ENCODE peak calls at places on chromosomes 6 and 20, in seven cellular contexts. Y is HepG2, D is HCT116, W is H1, H is K562, R is SK-N-SH, S is GM12878. C is an unnamed sample.

GRCh38 chr6:154448448-154449096 is 61.9 kb downstream of the CNKSR3 start:
- DNase-seq in Y (no peak), D (no peak), W (no peak), H (peak; percentile 41), R (peak; percentile 78), S (no peak), C (peak; percentile 9)

GRCh38 chr6:3620937-3621336 is 130.6 kb downstream of the PXDC1 start:
- DNase-seq in Y (no peak), D (no peak), W (no peak), H (no peak), R (no peak), S (no peak), C (no peak)

GRCh38 chr20:5535211-5535756 is 214.9 kb upstream of the SHLD1 start:
- DNase-seq in Y (peak; percentile 78), D (no peak), W (no peak), H (peak; percentile 22), R (no peak), S (no peak), C (no peak)

GRCh38 chr6:131831886-131832285 is 24.1 kb downstream of the ENPP1 start:
- DNase-seq in Y (no peak), D (no peak), W (no peak), H (no peak), R (no peak), S (no peak), C (no peak)

GRCh38 chr20:17645546-17646208 is 36.4 kb downstream of the RRBP1 start:
- DNase-seq in Y (no peak), D (no peak), W (no peak), H (no peak), R (peak; percentile 57), S (no peak), C (no peak)

GRCh38 chr6:142013875-142014495 is 118.7 kb upstream of the GJE1 start:
- DNase-seq in Y (no peak), D (peak; percentile 27), W (no peak), H (no peak), R (no peak), S (no peak), C (no peak)

GRCh38 chr6:146785001-146785585 is 186.3 kb downstream of the ADGB start:
- DNase-seq in Y (peak; percentile 36), D (peak; percentile 56), W (no peak), H (peak; percentile 31), R (peak; percentile 40), S (no peak), C (no peak)

GRCh38 chr6:41157323-41157722 is 3.2 kb upstream of the TREML1 start:
- DNase-seq in Y (no peak), D (no peak), W (peak; percentile 10), H (no peak), R (no peak), S (no peak), C (no peak)

GRCh38 chr20:63926298-63926697 is 29.9 kb downstream of the UCKL1 start:
- DNase-seq in Y (no peak), D (no peak), W (no peak), H (no peak), R (no peak), S (no peak), C (no peak)

GRCh38 chr6:118553132-118553531 is 5.0 kb downstream of the PLN start:
- DNase-seq in Y (no peak), D (no peak), W (no peak), H (no peak), R (no peak), S (no peak), C (no peak)

GRCh38 chr6:90619221-90619620 is 32.3 kb upstream of the MAP3K7 start:
- DNase-seq in Y (no peak), D (no peak), W (no peak), H (no peak), R (no peak), S (no peak), C (peak; percentile 33)

GRCh38 chr20:33373735-33374605 is 27.3 kb downstream of the CDK5RAP1 start:
- DNase-seq in Y (peak; percentile 99), D (no peak), W (no peak), H (no peak), R (no peak), S (no peak), C (peak; percentile 76)

GRCh38 chr20:63645218-63645617 is 8.0 kb downstream of the STMN3 start:
- DNase-seq in Y (no peak), D (no peak), W (no peak), H (no peak), R (no peak), S (no peak), C (no peak)

GRCh38 chr20:33232486-33233072 is 3.2 kb upstream of the BPIFA1 start:
- DNase-seq in Y (no peak), D (no peak), W (no peak), H (no peak), R (no peak), S (no peak), C (no peak)

DNA sequence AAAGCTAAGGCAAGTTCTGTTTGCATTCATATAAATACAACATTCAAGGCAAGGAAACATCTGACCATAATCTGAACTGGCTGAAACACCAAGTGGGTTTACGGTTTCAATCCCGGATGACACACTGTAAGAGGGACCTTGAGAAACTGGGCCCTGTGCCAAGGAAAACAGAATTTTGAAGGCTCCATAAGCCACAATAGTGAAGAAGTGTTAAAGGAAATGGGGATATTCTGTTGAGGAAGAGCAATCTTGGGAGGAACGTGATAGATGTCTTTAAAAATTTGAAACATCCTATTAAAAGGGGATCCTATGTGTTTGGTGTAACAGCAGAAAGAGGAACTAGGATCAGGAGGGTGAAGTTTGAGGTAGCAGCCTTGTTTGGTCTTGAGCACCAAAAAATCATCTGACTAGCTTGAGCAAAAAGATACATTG is 82.4 kb upstream of the TAB2 start:
- DNase-seq in Y (peak; percentile 54), D (peak; percentile 82), W (no peak), H (no peak), R (no peak), S (peak; percentile 69), C (peak; percentile 6)
- TF ChIP-seq JUND in Y (no peak), D (no peak), W (no peak), H (no peak), R (peak; percentile 55), S (no peak), C (no peak)

DNA sequence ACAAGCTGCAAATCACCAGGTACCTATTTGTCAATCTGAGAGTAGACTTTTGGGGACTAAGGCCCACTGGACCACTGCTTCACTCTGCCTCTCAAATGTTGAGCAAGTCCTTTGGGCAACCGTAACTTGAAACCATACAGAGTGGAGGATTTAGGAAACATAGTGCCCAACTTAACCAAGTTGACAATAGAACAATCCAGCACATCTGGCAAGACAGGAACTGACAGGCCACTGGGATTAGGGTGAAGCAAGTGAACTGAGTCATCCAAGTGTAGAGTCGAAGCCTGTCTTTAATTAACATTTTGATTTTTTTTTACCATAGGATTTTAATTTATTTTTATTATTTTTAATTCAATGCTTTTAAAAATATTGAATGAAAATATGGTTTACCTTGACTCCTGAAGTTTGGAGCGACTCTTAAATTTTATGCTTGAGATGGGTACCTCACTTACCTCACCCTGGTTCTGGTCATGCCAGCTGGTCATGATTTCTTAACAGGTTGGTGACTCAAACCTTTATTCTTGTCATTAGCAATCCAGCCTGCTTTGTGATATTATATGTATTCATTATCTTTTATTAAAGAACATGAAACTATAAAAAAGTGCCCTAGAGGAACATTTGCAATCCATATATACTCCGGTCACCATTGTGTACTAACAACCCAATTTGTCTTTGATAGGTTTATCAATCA is 312.1 kb upstream of the DEFB112 start:
- DNase-seq in Y (no peak), D (no peak), W (no peak), H (no peak), R (no peak), S (no peak), C (no peak)
- TF ChIP-seq JUND in Y (no peak), D (no peak), W (no peak), H (no peak), R (no peak), S (no peak), C (no peak)

GRCh38 chr6:164210323-164210722 is 795.8 kb downstream of the QKI start:
- DNase-seq in Y (no peak), D (no peak), W (no peak), H (no peak), R (no peak), S (no peak), C (no peak)

GRCh38 chr6:164214066-164214465 is 799.5 kb downstream of the QKI start:
- DNase-seq in Y (no peak), D (no peak), W (no peak), H (no peak), R (no peak), S (no peak), C (no peak)

GRCh38 chr6:164207024-164207423 is 792.5 kb downstream of the QKI start:
- DNase-seq in Y (no peak), D (no peak), W (no peak), H (no peak), R (no peak), S (no peak), C (no peak)

GRCh38 chr6:164208371-164208770 is 793.9 kb downstream of the QKI start:
- DNase-seq in Y (no peak), D (no peak), W (no peak), H (no peak), R (no peak), S (no peak), C (no peak)
- TF ChIP-seq JUND in Y (no peak), D (no peak), W (no peak), H (no peak), R (no peak), S (no peak), C (no peak)

DNA sequence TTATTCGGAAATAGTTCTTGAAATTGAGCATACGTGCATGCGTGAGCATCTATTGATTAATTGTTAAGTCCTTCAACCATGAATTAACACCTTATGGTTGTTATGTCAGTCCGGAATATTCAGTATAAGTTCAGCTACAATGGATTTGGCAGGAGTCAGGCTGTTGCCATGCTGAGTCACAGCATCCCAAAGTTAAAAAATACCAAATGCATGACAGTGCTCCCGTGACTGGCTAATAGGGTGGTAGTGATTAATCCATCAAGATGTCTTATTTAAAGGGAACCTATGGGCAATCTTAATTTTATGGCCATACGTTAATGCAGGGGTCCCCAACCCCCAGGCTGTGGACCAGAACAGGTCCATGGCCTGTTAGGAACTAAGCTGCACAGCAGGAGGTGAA is 10.5 kb downstream of the RAE1 start:
- DNase-seq in Y (no peak), D (no peak), W (no peak), H (no peak), R (no peak), S (no peak), C (peak; percentile 26)
- TF ChIP-seq JUND in Y (no peak), D (no peak), W (no peak), H (no peak), R (peak; percentile 68), S (no peak), C (no peak)

GRCh38 chr20:3281437-3281836 is 42.4 kb upstream of the SLC4A11 start:
- DNase-seq in Y (no peak), D (no peak), W (no peak), H (no peak), R (no peak), S (no peak), C (no peak)
- TF ChIP-seq JUND in Y (no peak), D (no peak), W (no peak), H (no peak), R (no peak), S (no peak), C (no peak)